ENCODE peak calls at places on chromosomes 5 and 9, in four cellular contexts. W, S, Q and R are unnamed samples.

GRCh38 chr9:113222482-113222841 is 1.1 kb downstream of the SLC31A1 start:
- DNase-seq in W (no peak), S (peak), Q (no peak), R (no peak)

GRCh38 chr9:77597057-77597456 is 51.1 kb downstream of the GNA14 start:
- DNase-seq in W (no peak), S (no peak), Q (no peak), R (no peak)

GRCh38 chr5:17113174-17113941 is 104.1 kb upstream of the BASP1 start:
- DNase-seq in W (peak), S (no peak), Q (no peak), R (no peak)

GRCh38 chr5:136202800-136203199 is 9.8 kb upstream of the SMIM32 start:
- DNase-seq in W (no peak), S (no peak), Q (no peak), R (no peak)

GRCh38 chr9:101706261-101706798 is 32.1 kb downstream of the GRIN3A start:
- DNase-seq in W (no peak), S (no peak), Q (no peak), R (no peak)

GRCh38 chr9:32722704-32723103 is 60.6 kb upstream of the TMEM215 start:
- DNase-seq in W (no peak), S (no peak), Q (no peak), R (no peak)

GRCh38 chr5:350355-350754 is 28.8 kb downstream of the AHRR start:
- DNase-seq in W (no peak), S (no peak), Q (peak), R (no peak)

GRCh38 chr9:125538092-125538473 is 168.9 kb downstream of the MAPKAP1 start:
- DNase-seq in W (peak), S (no peak), Q (peak), R (no peak)

GRCh38 chr9:8241201-8241600 is 441.6 kb upstream of the DMAC1 start:
- DNase-seq in W (no peak), S (no peak), Q (no peak), R (no peak)

GRCh38 chr5:56638061-56638621 is 177.2 kb upstream of the MAP3K1 start:
- DNase-seq in W (no peak), S (peak), Q (no peak), R (no peak)

GRCh38 chr5:81687292-81687691 is 63.6 kb downstream of the SSBP2 start:
- DNase-seq in W (no peak), S (no peak), Q (no peak), R (no peak)

GRCh38 chr5:119301947-119302346 is 53.9 kb upstream of the TNFAIP8 start:
- DNase-seq in W (no peak), S (no peak), Q (no peak), R (no peak)

GRCh38 chr5:155616779-155617392 is 603.3 kb downstream of the KIF4B start:
- DNase-seq in W (peak), S (peak), Q (no peak), R (peak)

GRCh38 chr5:10662083-10662482 is 98.2 kb downstream of the ANKRD33B start:
- DNase-seq in W (no peak), S (no peak), Q (no peak), R (no peak)

GRCh38 chr5:35067985-35068384 is 20.2 kb upstream of the AGXT2 start:
- DNase-seq in W (peak), S (no peak), Q (no peak), R (no peak)

GRCh38 chr5:175325681-175326080 is 118.3 kb downstream of the DRD1 start:
- DNase-seq in W (peak), S (no peak), Q (no peak), R (no peak)

GRCh38 chr5:98899456-98899855 is 29.4 kb downstream of the CHD1 start:
- DNase-seq in W (no peak), S (no peak), Q (no peak), R (no peak)

GRCh38 chr5:160324885-160325284 is 12.5 kb upstream of the CCNJL start:
- DNase-seq in W (no peak), S (no peak), Q (no peak), R (no peak)

GRCh38 chr9:136859821-136860269 is 6.3 kb downstream of the EDF1 start:
- DNase-seq in W (no peak), S (peak), Q (no peak), R (no peak)

GRCh38 chr9:80796662-80797426 is 892.5 kb downstream of the TLE1 start:
- DNase-seq in W (no peak), S (no peak), Q (no peak), R (no peak)
- H3K27ac ChIP-seq in W (no peak), S (peak), Q (no peak), R (no peak)

GRCh38 chr5:179878222-179879002 is 19.8 kb upstream of the MRNIP start:
- DNase-seq in W (no peak), S (peak), Q (no peak), R (no peak)
- H3K27ac ChIP-seq in W (no peak), S (no peak), Q (no peak), R (no peak)

DNA sequence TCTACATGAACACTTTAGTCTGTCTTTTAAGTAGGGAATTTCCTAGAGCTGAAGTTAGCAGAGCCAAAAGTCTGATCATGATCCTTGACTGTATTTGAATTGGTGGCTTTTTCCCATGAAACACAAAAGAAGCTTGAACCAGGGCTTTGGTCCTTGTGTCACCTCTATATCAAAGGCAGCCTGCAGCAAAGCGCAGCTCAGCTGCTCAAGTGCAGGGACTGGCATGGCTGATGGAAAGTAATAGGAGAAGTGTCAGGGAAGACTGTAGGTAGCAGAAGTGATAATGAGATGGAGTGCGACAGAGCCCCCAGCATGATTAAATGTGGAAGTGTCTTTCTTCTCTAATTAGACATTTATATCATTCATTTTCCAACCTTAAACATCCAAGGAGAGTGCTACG is 310.7 kb downstream of the TRIM36 start:
- DNase-seq in W (no peak), S (no peak), Q (no peak), R (no peak)
- H3K27ac ChIP-seq in W (no peak), S (no peak), Q (no peak), R (no peak)

DNA sequence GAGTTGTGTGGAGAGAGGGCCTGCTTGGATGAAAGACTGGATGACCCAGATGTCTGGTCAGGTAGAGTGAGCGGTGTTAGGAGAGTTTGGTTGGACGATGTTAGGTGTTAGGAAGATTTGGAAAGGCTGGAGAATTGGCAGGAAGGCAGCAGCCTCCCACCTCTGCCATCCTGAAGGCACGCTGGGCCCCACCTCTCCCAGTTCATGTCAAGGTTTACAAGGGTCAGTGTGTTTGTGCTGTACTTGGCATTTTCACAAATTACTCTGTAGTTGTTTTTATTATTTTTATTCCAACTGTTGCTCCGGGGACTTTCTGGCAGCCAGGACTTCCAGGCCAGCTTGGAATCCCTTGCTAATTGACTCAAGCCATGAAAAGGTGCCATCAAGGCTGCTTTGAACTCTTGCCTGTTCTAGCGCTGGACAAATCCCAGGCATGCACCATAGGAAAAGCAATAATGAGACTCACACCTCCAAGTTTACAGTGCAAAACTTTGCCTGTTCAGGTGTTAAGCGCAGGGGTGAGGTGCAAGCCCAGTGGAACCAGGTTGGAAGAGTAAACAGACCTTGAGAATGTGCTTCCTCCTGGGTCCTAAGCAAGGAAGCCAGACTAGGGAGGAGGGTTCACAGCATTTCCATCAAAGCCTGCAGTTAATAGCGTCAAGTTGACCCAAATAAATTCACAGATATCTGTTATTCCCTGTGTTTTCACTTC is 41.7 kb upstream of the KLF9 start:
- DNase-seq in W (no peak), S (no peak), Q (no peak), R (no peak)
- H3K27ac ChIP-seq in W (no peak), S (no peak), Q (no peak), R (no peak)

DNA sequence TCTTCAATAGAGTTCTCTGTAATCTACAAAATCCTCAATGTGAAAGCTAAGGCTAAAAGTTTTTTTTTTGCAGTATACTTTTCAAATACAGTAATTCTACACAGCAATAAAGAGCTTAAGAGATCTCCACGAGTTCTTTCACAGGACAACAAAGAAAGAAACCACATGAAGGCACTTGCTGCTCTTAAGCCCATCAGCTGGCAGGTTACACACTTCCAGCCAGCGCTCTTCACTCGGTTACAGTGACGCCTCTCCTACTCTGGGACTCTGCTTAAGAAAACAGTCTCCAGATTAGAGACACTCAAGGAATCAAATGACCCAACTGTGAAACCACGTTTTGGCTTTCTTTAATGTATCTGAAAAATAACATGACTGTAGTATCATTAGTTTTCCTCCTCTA is 85.0 kb downstream of the ROR2 start:
- DNase-seq in W (peak), S (no peak), Q (no peak), R (no peak)
- H3K27ac ChIP-seq in W (no peak), S (no peak), Q (no peak), R (no peak)

GRCh38 chr9:112203536-112203935 is 28.4 kb upstream of the SUSD1 start:
- DNase-seq in W (peak), S (no peak), Q (no peak), R (no peak)
- H3K27ac ChIP-seq in W (no peak), S (no peak), Q (no peak), R (no peak)

GRCh38 chr9:20237686-20238085 is 384.6 kb downstream of the MLLT3 start:
- DNase-seq in W (no peak), S (no peak), Q (no peak), R (no peak)

GRCh38 chr9:20238921-20239320 is 383.4 kb downstream of the MLLT3 start:
- DNase-seq in W (no peak), S (no peak), Q (no peak), R (no peak)

GRCh38 chr9:20240498-20240897 is 381.8 kb downstream of the MLLT3 start:
- DNase-seq in W (no peak), S (no peak), Q (no peak), R (no peak)

GRCh38 chr9:20236676-20237075 is 385.6 kb downstream of the MLLT3 start:
- DNase-seq in W (no peak), S (no peak), Q (peak), R (no peak)
- H3K27ac ChIP-seq in W (no peak), S (no peak), Q (no peak), R (no peak)

DNA sequence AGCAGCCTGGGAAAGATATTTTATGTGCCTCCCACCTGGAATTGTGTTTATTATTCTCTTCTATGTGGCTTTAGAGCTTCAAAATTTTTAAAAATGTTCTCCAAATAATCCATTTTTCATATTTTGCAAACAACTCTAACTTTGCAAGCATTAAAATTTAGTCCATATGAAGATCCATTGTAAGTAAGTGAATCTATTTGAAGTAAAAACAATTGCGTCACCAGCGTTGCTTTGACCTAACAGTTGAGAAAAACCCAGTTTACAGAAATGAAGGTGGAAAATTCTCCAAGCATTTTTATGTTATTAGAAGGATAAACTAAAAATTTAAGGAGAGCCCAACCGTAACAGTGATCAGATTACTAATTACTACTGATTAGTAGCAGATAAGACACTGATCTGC is 38.9 kb upstream of the TLX3 start:
- DNase-seq in W (no peak), S (no peak), Q (no peak), R (no peak)
- H3K27ac ChIP-seq in W (no peak), S (no peak), Q (no peak), R (no peak)